ENCODE peak calls at places on chromosomes 2 and 18, in six cellular contexts. One of them, this sample, is unnamed.

GRCh38 chr18:68940754-68941153 is 142.9 kb downstream of the CCDC102B start:
- DNase-seq in uterus: no peak
- DNase-seq in lower lobe of right lung: no peak
- DNase-seq in GM23338: no peak
- DNase-seq in neural progenitor cell: no peak
- DNase-seq in AG04450: no peak
- DNase-seq in this sample: no peak

GRCh38 chr2:55490554-55490953 is 29.0 kb upstream of the CFAP36 start:
- DNase-seq in neural progenitor cell: no peak
- DNase-seq in GM23338: peak
- DNase-seq in AG04450: peak
- DNase-seq in uterus: peak
- DNase-seq in lower lobe of right lung: no peak
- DNase-seq in this sample: peak

GRCh38 chr18:13547347-13547746 is 179.0 kb downstream of the FAM210A start:
- DNase-seq in AG04450: no peak
- DNase-seq in uterus: no peak
- DNase-seq in lower lobe of right lung: no peak
- DNase-seq in neural progenitor cell: no peak
- DNase-seq in GM23338: no peak
- DNase-seq in this sample: no peak

GRCh38 chr18:61466736-61467135 is 133.5 kb downstream of the CDH20 start:
- DNase-seq in neural progenitor cell: no peak
- DNase-seq in lower lobe of right lung: no peak
- DNase-seq in GM23338: peak
- DNase-seq in AG04450: no peak
- DNase-seq in uterus: no peak
- DNase-seq in this sample: no peak

GRCh38 chr2:9392895-9393757 is 30.2 kb downstream of the ITGB1BP1 start:
- DNase-seq in AG04450: no peak
- DNase-seq in uterus: peak
- DNase-seq in GM23338: peak
- DNase-seq in neural progenitor cell: peak
- DNase-seq in lower lobe of right lung: no peak
- DNase-seq in this sample: peak

GRCh38 chr2:216371756-216372702 is at the start of gene MARCHF4:
- DNase-seq in uterus: peak
- DNase-seq in AG04450: peak
- DNase-seq in neural progenitor cell: peak
- DNase-seq in GM23338: peak
- DNase-seq in lower lobe of right lung: peak
- DNase-seq in this sample: peak

GRCh38 chr2:180374502-180375281 is 367.6 kb upstream of the CWC22 start:
- DNase-seq in GM23338: no peak
- DNase-seq in neural progenitor cell: no peak
- DNase-seq in uterus: no peak
- DNase-seq in AG04450: no peak
- DNase-seq in lower lobe of right lung: no peak
- DNase-seq in this sample: peak

GRCh38 chr2:11012131-11012693 is 100.5 kb downstream of the KCNF1 start:
- DNase-seq in uterus: no peak
- DNase-seq in GM23338: no peak
- DNase-seq in lower lobe of right lung: no peak
- DNase-seq in AG04450: no peak
- DNase-seq in neural progenitor cell: no peak
- DNase-seq in this sample: no peak

GRCh38 chr18:7980136-7980535 is 413.0 kb downstream of the PTPRM start:
- DNase-seq in neural progenitor cell: peak
- DNase-seq in GM23338: peak
- DNase-seq in uterus: no peak
- DNase-seq in AG04450: no peak
- DNase-seq in lower lobe of right lung: no peak
- DNase-seq in this sample: no peak

GRCh38 chr2:119862127-119862889 is 102.6 kb downstream of the PTPN4 start:
- DNase-seq in uterus: no peak
- DNase-seq in GM23338: peak
- DNase-seq in lower lobe of right lung: no peak
- DNase-seq in neural progenitor cell: no peak
- DNase-seq in AG04450: no peak
- DNase-seq in this sample: no peak

GRCh38 chr2:68193144-68193543 is 35.5 kb downstream of the PNO1 start:
- DNase-seq in neural progenitor cell: no peak
- DNase-seq in GM23338: no peak
- DNase-seq in AG04450: no peak
- DNase-seq in uterus: no peak
- DNase-seq in lower lobe of right lung: no peak
- DNase-seq in this sample: peak

GRCh38 chr2:172249336-172249735 is 146.6 kb upstream of the DLX2 start:
- DNase-seq in AG04450: no peak
- DNase-seq in GM23338: no peak
- DNase-seq in neural progenitor cell: no peak
- DNase-seq in uterus: no peak
- DNase-seq in lower lobe of right lung: no peak
- DNase-seq in this sample: no peak

GRCh38 chr2:159204381-159204780 is 82.1 kb downstream of the WDSUB1 start:
- DNase-seq in neural progenitor cell: no peak
- DNase-seq in GM23338: no peak
- DNase-seq in AG04450: no peak
- DNase-seq in lower lobe of right lung: no peak
- DNase-seq in uterus: no peak
- DNase-seq in this sample: no peak

GRCh38 chr2:240726876-240727275 is 35.2 kb downstream of the AQP12A start:
- DNase-seq in AG04450: no peak
- DNase-seq in uterus: no peak
- DNase-seq in neural progenitor cell: no peak
- DNase-seq in lower lobe of right lung: no peak
- DNase-seq in GM23338: no peak
- DNase-seq in this sample: no peak

GRCh38 chr2:113283704-113284284 is 5.1 kb upstream of the PAX8 start:
- DNase-seq in lower lobe of right lung: peak
- DNase-seq in GM23338: no peak
- DNase-seq in uterus: peak
- DNase-seq in neural progenitor cell: no peak
- DNase-seq in AG04450: peak
- DNase-seq in this sample: peak

GRCh38 chr2:216012830-216013079 is 596 bp downstream of the MREG start:
- DNase-seq in AG04450: no peak
- DNase-seq in uterus: no peak
- DNase-seq in neural progenitor cell: no peak
- DNase-seq in GM23338: no peak
- DNase-seq in lower lobe of right lung: no peak
- DNase-seq in this sample: no peak

GRCh38 chr2:29788066-29788465 is 133.3 kb downstream of the ALK start:
- DNase-seq in lower lobe of right lung: no peak
- DNase-seq in AG04450: no peak
- DNase-seq in uterus: no peak
- DNase-seq in neural progenitor cell: no peak
- DNase-seq in GM23338: no peak
- DNase-seq in this sample: no peak

GRCh38 chr2:47664817-47665216 is 118.1 kb upstream of the MSH6 start:
- DNase-seq in GM23338: peak
- DNase-seq in lower lobe of right lung: no peak
- DNase-seq in neural progenitor cell: no peak
- DNase-seq in uterus: no peak
- DNase-seq in AG04450: no peak
- DNase-seq in this sample: no peak

GRCh38 chr2:29014811-29015414 is 33.8 kb downstream of the TOGARAM2 start:
- DNase-seq in GM23338: no peak
- DNase-seq in neural progenitor cell: no peak
- DNase-seq in lower lobe of right lung: peak
- DNase-seq in uterus: no peak
- DNase-seq in AG04450: no peak
- DNase-seq in this sample: peak

GRCh38 chr2:44707945-44708645 is 233.4 kb upstream of the SIX3 start:
- DNase-seq in uterus: no peak
- DNase-seq in AG04450: no peak
- DNase-seq in neural progenitor cell: peak
- DNase-seq in GM23338: no peak
- DNase-seq in lower lobe of right lung: no peak
- DNase-seq in this sample: no peak

GRCh38 chr2:204795156-204795555 is 249.9 kb downstream of the PARD3B start:
- DNase-seq in lower lobe of right lung: no peak
- DNase-seq in AG04450: no peak
- DNase-seq in uterus: no peak
- DNase-seq in GM23338: no peak
- DNase-seq in neural progenitor cell: no peak
- DNase-seq in this sample: peak

GRCh38 chr18:79680100-79680879 is 687 bp downstream of the CTDP1 start:
- DNase-seq in AG04450: no peak
- DNase-seq in neural progenitor cell: peak
- DNase-seq in uterus: no peak
- DNase-seq in lower lobe of right lung: peak
- DNase-seq in GM23338: peak
- DNase-seq in this sample: peak

GRCh38 chr2:10712186-10712809 is 9.1 kb upstream of the ATP6V1C2 start:
- DNase-seq in lower lobe of right lung: no peak
- DNase-seq in GM23338: peak
- DNase-seq in neural progenitor cell: no peak
- DNase-seq in AG04450: no peak
- DNase-seq in uterus: no peak
- DNase-seq in this sample: no peak

GRCh38 chr2:162106146-162106551 is 32.1 kb upstream of the DPP4 start:
- DNase-seq in uterus: no peak
- DNase-seq in lower lobe of right lung: no peak
- DNase-seq in GM23338: no peak
- DNase-seq in neural progenitor cell: no peak
- DNase-seq in AG04450: no peak
- DNase-seq in this sample: no peak

GRCh38 chr2:225276207-225276606 is 123.3 kb upstream of the NYAP2 start:
- DNase-seq in uterus: no peak
- DNase-seq in neural progenitor cell: no peak
- DNase-seq in lower lobe of right lung: no peak
- DNase-seq in AG04450: no peak
- DNase-seq in GM23338: no peak
- DNase-seq in this sample: no peak

GRCh38 chr2:60453301-60453700 is 100.2 kb downstream of the BCL11A start:
- DNase-seq in GM23338: peak
- DNase-seq in AG04450: no peak
- DNase-seq in uterus: no peak
- DNase-seq in lower lobe of right lung: no peak
- DNase-seq in neural progenitor cell: peak
- DNase-seq in this sample: no peak

GRCh38 chr2:28166956-28167355 is 225.7 kb upstream of the FOSL2 start:
- DNase-seq in lower lobe of right lung: no peak
- DNase-seq in uterus: no peak
- DNase-seq in neural progenitor cell: no peak
- DNase-seq in AG04450: no peak
- DNase-seq in GM23338: no peak
- DNase-seq in this sample: no peak

GRCh38 chr2:131105950-131106801 is 1.0 kb downstream of the PLEKHB2 start:
- DNase-seq in AG04450: no peak
- DNase-seq in GM23338: peak
- DNase-seq in neural progenitor cell: peak
- DNase-seq in lower lobe of right lung: peak
- DNase-seq in uterus: no peak
- DNase-seq in this sample: peak

GRCh38 chr2:3097804-3098203 is 279.8 kb downstream of the EIPR1 start:
- DNase-seq in AG04450: no peak
- DNase-seq in uterus: no peak
- DNase-seq in GM23338: no peak
- DNase-seq in neural progenitor cell: no peak
- DNase-seq in lower lobe of right lung: no peak
- DNase-seq in this sample: no peak

GRCh38 chr2:160794926-160795325 is 301.3 kb upstream of the RBMS1 start:
- DNase-seq in uterus: no peak
- DNase-seq in lower lobe of right lung: no peak
- DNase-seq in GM23338: no peak
- DNase-seq in AG04450: no peak
- DNase-seq in neural progenitor cell: no peak
- DNase-seq in this sample: no peak

GRCh38 chr2:41764919-41765318 is 282.9 kb upstream of the PKDCC start:
- DNase-seq in lower lobe of right lung: no peak
- DNase-seq in uterus: no peak
- DNase-seq in neural progenitor cell: no peak
- DNase-seq in AG04450: no peak
- DNase-seq in GM23338: no peak
- DNase-seq in this sample: no peak
- TF ChIP-seq CTCF in lower lobe of right lung: no peak
- TF ChIP-seq CTCF in uterus: no peak
- TF ChIP-seq CTCF in neural progenitor cell: no peak
- TF ChIP-seq CTCF in AG04450: no peak
- TF ChIP-seq CTCF in GM23338: peak
- TF ChIP-seq CTCF in this sample: no peak

DNA sequence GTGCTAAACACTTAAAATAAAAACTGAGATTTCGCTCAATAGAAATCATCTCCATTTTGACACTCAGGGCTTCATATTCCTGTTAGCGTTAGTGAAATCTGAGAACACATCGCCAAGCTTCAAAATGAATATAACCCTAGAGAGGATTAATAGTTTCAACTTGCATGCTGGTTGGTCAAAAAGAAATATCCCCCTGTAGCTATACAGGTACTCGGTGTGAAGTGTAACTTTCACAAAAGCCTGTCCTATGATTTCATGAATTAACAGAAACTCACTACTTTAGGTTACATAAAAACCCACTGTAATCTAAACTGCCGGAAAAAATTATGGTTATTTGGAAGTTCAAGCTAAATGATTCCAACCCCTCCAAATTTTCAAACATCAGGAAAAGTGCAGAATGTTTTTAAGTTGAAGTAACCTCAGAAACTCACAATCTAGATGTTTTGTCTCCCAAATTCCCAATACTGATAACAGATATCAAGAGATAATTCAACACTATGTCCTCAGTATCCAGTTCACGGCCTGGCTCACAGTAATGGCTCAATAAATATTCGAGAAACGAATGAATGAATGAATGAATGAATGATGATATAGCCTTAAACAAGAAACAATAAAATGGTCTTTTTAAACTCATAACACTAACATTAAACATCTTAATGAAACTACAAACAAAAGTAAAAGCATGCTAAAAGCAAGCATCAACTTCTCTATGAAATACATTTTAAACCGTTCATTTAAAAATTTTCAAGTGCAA is 2.5 kb downstream of the TLK1 start:
- DNase-seq in neural progenitor cell: no peak
- DNase-seq in lower lobe of right lung: no peak
- DNase-seq in GM23338: no peak
- DNase-seq in uterus: no peak
- DNase-seq in AG04450: no peak
- DNase-seq in this sample: no peak
- H3K4me3 ChIP-seq in neural progenitor cell: peak
- H3K4me3 ChIP-seq in lower lobe of right lung: peak
- H3K4me3 ChIP-seq in GM23338: peak
- H3K4me3 ChIP-seq in uterus: no peak
- H3K4me3 ChIP-seq in AG04450: peak
- H3K4me3 ChIP-seq in this sample: no peak

GRCh38 chr2:236167297-236168109 is 683 bp downstream of the GBX2 start:
- DNase-seq in lower lobe of right lung: no peak
- DNase-seq in neural progenitor cell: peak
- DNase-seq in GM23338: peak
- DNase-seq in AG04450: no peak
- DNase-seq in uterus: no peak
- DNase-seq in this sample: no peak
- H3K27ac ChIP-seq in lower lobe of right lung: no peak
- H3K27ac ChIP-seq in neural progenitor cell: no peak
- H3K27ac ChIP-seq in GM23338: no peak
- H3K27ac ChIP-seq in AG04450: no peak
- H3K27ac ChIP-seq in uterus: no peak
- H3K27ac ChIP-seq in this sample: peak

GRCh38 chr2:124824441-124824840 is 799.4 kb downstream of the CNTNAP5 start:
- DNase-seq in lower lobe of right lung: no peak
- DNase-seq in GM23338: no peak
- DNase-seq in AG04450: no peak
- DNase-seq in uterus: no peak
- DNase-seq in neural progenitor cell: no peak
- DNase-seq in this sample: no peak

GRCh38 chr2:124822516-124822915 is 797.4 kb downstream of the CNTNAP5 start:
- DNase-seq in AG04450: no peak
- DNase-seq in neural progenitor cell: no peak
- DNase-seq in lower lobe of right lung: no peak
- DNase-seq in GM23338: no peak
- DNase-seq in uterus: no peak
- DNase-seq in this sample: no peak
- TF ChIP-seq CTCF in AG04450: no peak
- TF ChIP-seq CTCF in neural progenitor cell: no peak
- TF ChIP-seq CTCF in lower lobe of right lung: no peak
- TF ChIP-seq CTCF in GM23338: no peak
- TF ChIP-seq CTCF in uterus: no peak
- TF ChIP-seq CTCF in this sample: no peak